ENCODE peak calls at places on chromosomes 12 and 14, in four cellular contexts. A, L, R and T are unnamed samples.

GRCh38 chr12:120130011-120130410 is 13.5 kb upstream of the RAB35 start:
- DNase-seq in A (no peak), L (no peak), R (no peak), T (no peak)

GRCh38 chr12:3119192-3119744 is 42.1 kb downstream of the TSPAN9 start:
- DNase-seq in A (no peak), L (no peak), R (no peak), T (no peak)

GRCh38 chr12:120007272-120007671 is 18.2 kb downstream of the BICDL1 start:
- DNase-seq in A (no peak), L (peak; percentile 6), R (no peak), T (no peak)

GRCh38 chr12:120800665-120801064 is 75.0 kb downstream of the ACADS start:
- DNase-seq in A (no peak), L (no peak), R (peak; percentile 45), T (no peak)

GRCh38 chr14:90681889-90682429 is 134.3 kb downstream of the TTC7B start:
- DNase-seq in A (no peak), L (no peak), R (no peak), T (no peak)

GRCh38 chr12:107667464-107667863 is 18.1 kb upstream of the PWP1 start:
- DNase-seq in A (no peak), L (no peak), R (no peak), T (no peak)

GRCh38 chr14:30872602-30873001 is 1.8 kb upstream of the COCH start:
- DNase-seq in A (no peak), L (no peak), R (no peak), T (no peak)

GRCh38 chr12:28882444-28882843 is 266.6 kb upstream of the FAR2 start:
- DNase-seq in A (no peak), L (peak; percentile 15), R (no peak), T (no peak)

GRCh38 chr12:71636704-71637115 is 26.9 kb downstream of the ZFC3H1 start:
- DNase-seq in A (peak; percentile 53), L (peak; percentile 70), R (peak; percentile 12), T (peak; percentile 70)

GRCh38 chr12:19675361-19675760 is 236.1 kb downstream of the AEBP2 start:
- DNase-seq in A (no peak), L (no peak), R (peak; percentile 32), T (no peak)

GRCh38 chr14:103882503-103883262 is 35.3 kb upstream of the PPP1R13B start:
- DNase-seq in A (peak; percentile 87), L (no peak), R (no peak), T (no peak)

GRCh38 chr12:99544457-99544856 is 103.1 kb upstream of the GARIN6 start:
- DNase-seq in A (no peak), L (no peak), R (no peak), T (no peak)

GRCh38 chr14:69242311-69243224 is 17.4 kb upstream of the GALNT16 start:
- DNase-seq in A (peak; percentile 83), L (peak; percentile 59), R (peak; percentile 13), T (peak; percentile 60)

GRCh38 chr14:73715707-73716106 is 1.5 kb upstream of the PNMA1 start:
- DNase-seq in A (peak; percentile 9), L (no peak), R (no peak), T (no peak)

GRCh38 chr12:123912415-123913385 is 59.9 kb downstream of the CCDC92 start:
- DNase-seq in A (peak; percentile 44), L (no peak), R (no peak), T (peak; percentile 40)

GRCh38 chr14:89473979-89474378 is 56.9 kb upstream of the FOXN3 start:
- DNase-seq in A (peak; percentile 45), L (no peak), R (no peak), T (no peak)

GRCh38 chr12:92675092-92675865 is 27.5 kb upstream of the PLEKHG7 start:
- DNase-seq in A (no peak), L (no peak), R (no peak), T (no peak)

GRCh38 chr12:45756666-45757065 is 27.2 kb downstream of the ARID2 start:
- DNase-seq in A (no peak), L (no peak), R (no peak), T (no peak)

GRCh38 chr14:95981939-95982338 is 57.2 kb upstream of the C14orf132 start:
- DNase-seq in A (no peak), L (no peak), R (no peak), T (peak; percentile 3)

GRCh38 chr12:92330654-92331053 is 185.0 kb upstream of the BTG1 start:
- DNase-seq in A (no peak), L (no peak), R (no peak), T (no peak)

GRCh38 chr12:121933522-121934317 is 15.3 kb downstream of the CFAP251 start:
- DNase-seq in A (no peak), L (peak; percentile 96), R (no peak), T (no peak)

GRCh38 chr12:111455448-111456320 is 50.0 kb downstream of the SH2B3 start:
- DNase-seq in A (no peak), L (no peak), R (no peak), T (no peak)

GRCh38 chr14:104749111-104749649 is 3.8 kb upstream of the SIVA1 start:
- DNase-seq in A (no peak), L (no peak), R (no peak), T (peak; percentile 88)

GRCh38 chr12:3727877-3728632 is 24.9 kb downstream of the CRACR2A start:
- DNase-seq in A (no peak), L (peak; percentile 8), R (peak; percentile 66), T (no peak)

GRCh38 chr14:62015248-62015647 is 253.0 kb downstream of the SNAPC1 start:
- DNase-seq in A (no peak), L (no peak), R (no peak), T (no peak)

GRCh38 chr12:116186482-116187157 is 90.9 kb downstream of the MED13L start:
- DNase-seq in A (no peak), L (no peak), R (no peak), T (peak; percentile 36)

GRCh38 chr14:96105921-96106441 is 66.8 kb downstream of the C14orf132 start:
- DNase-seq in A (no peak), L (no peak), R (no peak), T (no peak)

GRCh38 chr12:109863961-109864712 is 16.2 kb downstream of the GLTP start:
- DNase-seq in A (no peak), L (no peak), R (no peak), T (peak; percentile 97)
- TF ChIP-seq NFIC in A (no peak), L (no peak), R (no peak), T (peak; percentile 54)

DNA sequence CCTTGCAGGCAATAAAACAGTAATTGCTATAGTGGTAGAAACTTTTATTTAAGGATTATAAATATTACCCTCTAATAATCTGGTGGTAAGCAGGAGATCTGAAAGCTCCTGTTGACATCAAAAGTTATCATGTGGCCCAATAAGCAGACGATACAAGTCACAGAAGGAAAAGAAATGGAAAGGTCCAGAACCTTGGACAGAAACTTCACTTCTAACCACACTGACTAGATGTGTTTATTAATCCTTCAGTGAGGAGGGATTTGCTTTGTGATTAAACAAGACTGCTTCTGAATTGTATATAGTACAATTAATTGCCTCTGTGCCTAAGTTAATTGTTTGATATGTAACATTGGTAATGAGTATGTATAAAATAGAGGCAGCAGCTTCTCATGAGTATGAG is 652.7 kb upstream of the MIS18BP1 start:
- DNase-seq in A (no peak), L (no peak), R (no peak), T (no peak)
- TF ChIP-seq EP300 in A (no peak), L (no peak), R (no peak), T (no peak)

DNA sequence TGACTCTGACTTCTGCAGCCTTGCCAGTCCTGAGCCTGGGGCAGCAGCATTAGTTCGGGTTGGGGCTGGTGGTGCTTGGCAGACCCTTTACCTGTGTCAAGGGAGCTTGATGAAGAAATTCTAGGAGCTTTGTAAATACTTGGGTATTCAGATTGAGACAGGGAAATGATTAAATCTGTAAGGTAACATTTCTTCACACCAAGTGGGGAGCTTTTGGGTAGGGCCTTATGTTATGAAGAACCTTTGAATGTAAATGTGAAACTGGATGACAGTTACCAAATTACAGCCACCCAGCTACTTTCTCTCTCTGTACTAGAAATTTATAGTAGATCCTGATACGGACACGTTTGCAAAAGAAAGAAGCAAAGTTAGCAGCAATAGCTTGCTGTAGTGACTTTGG is 462.3 kb upstream of the RGS6 start:
- DNase-seq in A (no peak), L (no peak), R (no peak), T (no peak)
- TF ChIP-seq NFIC in A (no peak), L (no peak), R (no peak), T (no peak)

DNA sequence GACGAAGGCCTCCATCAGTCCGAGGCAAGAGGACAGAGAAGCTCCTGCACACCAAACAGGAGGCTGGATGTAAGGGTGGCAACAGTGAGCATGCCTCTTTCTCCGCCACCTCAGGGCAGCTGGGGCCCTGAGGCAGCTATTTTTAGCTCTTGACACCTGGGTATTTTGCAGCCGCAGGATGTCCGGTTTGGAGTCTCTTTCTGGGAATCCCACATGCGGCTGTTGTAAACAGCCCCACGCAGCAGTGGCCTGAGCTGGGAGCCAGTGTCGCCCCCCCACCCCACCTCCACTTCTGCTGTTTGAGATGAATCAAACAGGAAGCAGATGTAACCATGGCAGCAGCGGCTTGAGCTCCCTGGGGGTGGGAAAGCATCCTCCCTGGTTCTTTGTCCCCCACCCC is 11.7 kb downstream of the HDAC7 start:
- DNase-seq in A (peak; percentile 73), L (peak; percentile 64), R (peak; percentile 43), T (no peak)
- TF ChIP-seq EP300 in A (no peak), L (no peak), R (no peak), T (no peak)

DNA sequence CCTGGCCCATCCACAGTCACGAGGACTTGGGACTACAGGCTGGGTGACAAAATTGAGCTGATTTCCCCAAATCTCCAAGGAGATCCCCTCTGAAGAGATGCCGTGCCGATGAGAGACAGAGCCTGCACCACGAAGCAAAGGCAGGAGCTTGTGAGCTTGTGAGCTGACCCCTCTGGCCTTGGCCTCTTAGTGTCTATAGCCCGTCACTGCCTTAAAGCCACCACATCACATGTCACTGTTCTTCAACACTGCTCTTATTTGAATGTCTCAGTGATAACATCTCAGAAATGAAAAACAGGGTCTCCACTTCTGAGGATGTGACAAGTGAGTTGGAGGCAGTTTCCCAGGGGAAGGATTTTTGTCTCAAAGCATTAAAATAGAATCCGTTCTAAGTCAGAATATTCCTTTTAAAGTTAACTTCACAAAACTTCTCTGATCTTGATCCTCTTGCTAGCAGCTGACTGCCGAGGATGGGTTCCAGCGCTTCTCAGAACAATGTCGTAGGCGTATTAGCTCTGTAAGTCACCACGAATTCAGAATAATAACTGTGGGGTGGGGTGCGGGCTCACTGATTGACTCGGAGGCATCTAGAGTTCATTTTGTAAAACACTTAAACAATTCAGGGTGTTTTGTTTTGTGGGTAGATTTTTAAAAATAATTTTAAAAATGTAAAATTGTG is 37.5 kb downstream of the CHST11 start:
- DNase-seq in A (no peak), L (peak; percentile 84), R (peak; percentile 57), T (no peak)
- TF ChIP-seq NFIC in A (no peak), L (no peak), R (peak; percentile 80), T (no peak)

DNA sequence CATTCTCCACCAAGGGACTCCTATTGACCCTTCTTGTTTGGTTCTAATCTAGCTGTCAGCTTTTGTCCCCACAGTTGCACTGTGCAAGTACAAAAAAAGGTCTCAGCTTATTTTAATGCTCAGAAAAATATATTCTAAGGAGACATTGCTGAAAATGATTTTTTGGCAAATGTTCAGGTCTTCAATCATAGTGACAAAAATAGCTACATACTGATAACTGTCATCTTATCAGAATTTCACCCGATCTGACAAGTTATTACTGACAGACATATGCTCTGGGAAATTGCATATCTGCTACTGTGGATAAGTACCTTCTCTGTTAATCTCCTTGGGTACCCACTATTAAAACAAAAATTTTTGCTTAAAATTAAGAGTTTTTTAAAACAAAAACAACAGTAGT is 263.6 kb downstream of the FLRT2 start:
- DNase-seq in A (no peak), L (no peak), R (no peak), T (no peak)
- TF ChIP-seq EP300 in A (no peak), L (no peak), R (no peak), T (no peak)